ENCODE peak calls at places on chromosomes 7 and 10, in six cellular contexts. O is cardiac fibroblast; Q is GM12865; C is CD8-positive, alpha-beta T cell; I is AG09319; Y is mucosa of descending colon. M is an unnamed sample.

GRCh38 chr7:73518470-73518869 is 3.6 kb downstream of the BAZ1B start:
- DNase-seq in O (no peak), Q (no peak), C (no peak), I (no peak), Y (no peak), M (peak; percentile 21)

GRCh38 chr7:80677629-80678028 is 39.2 kb downstream of the CD36 start:
- DNase-seq in O (no peak), Q (no peak), C (no peak), I (no peak), Y (no peak), M (no peak)

GRCh38 chr7:39948375-39948774 is 1.7 kb upstream of the CDK13 start:
- DNase-seq in O (no peak), Q (peak; percentile 54), C (no peak), I (no peak), Y (peak; percentile 32), M (no peak)

GRCh38 chr10:4515711-4516110 is 310.3 kb upstream of the AKR1E2 start:
- DNase-seq in O (no peak), Q (no peak), C (no peak), I (no peak), Y (no peak), M (no peak)

GRCh38 chr7:20279979-20280378 is 50.7 kb upstream of the ITGB8 start:
- DNase-seq in O (no peak), Q (no peak), C (no peak), I (no peak), Y (no peak), M (no peak)

GRCh38 chr10:1517684-1518083 is 219.6 kb downstream of the ADARB2 start:
- DNase-seq in O (no peak), Q (no peak), C (no peak), I (no peak), Y (no peak), M (no peak)

GRCh38 chr10:3482200-3482993 is 302.6 kb downstream of the KLF6 start:
- DNase-seq in O (peak; percentile 92), Q (peak; percentile 56), C (no peak), I (peak; percentile 64), Y (peak; percentile 78), M (peak; percentile 83)

GRCh38 chr7:101108330-101108857 is 18.5 kb upstream of the SERPINE1 start:
- DNase-seq in O (peak; percentile 88), Q (peak; percentile 81), C (no peak), I (no peak), Y (no peak), M (peak; percentile 68)

GRCh38 chr7:69864283-69864682 is 266.0 kb downstream of the AUTS2 start:
- DNase-seq in O (no peak), Q (no peak), C (no peak), I (no peak), Y (no peak), M (no peak)

GRCh38 chr7:45670227-45670626 is 96.1 kb downstream of the ADCY1 start:
- DNase-seq in O (no peak), Q (no peak), C (no peak), I (no peak), Y (no peak), M (no peak)

GRCh38 chr7:77959080-77959479 is 160.5 kb downstream of the PHTF2 start:
- DNase-seq in O (no peak), Q (no peak), C (no peak), I (no peak), Y (no peak), M (no peak)

GRCh38 chr7:137975223-137975622 is 26.7 kb downstream of the CREB3L2 start:
- DNase-seq in O (peak; percentile 71), Q (peak; percentile 65), C (no peak), I (no peak), Y (no peak), M (peak; percentile 60)

GRCh38 chr7:106870528-106870927 is 5.4 kb downstream of the PIK3CG start:
- DNase-seq in O (no peak), Q (no peak), C (no peak), I (no peak), Y (no peak), M (no peak)

GRCh38 chr10:63523015-63523414 is 1.8 kb downstream of the REEP3 start:
- DNase-seq in O (no peak), Q (no peak), C (no peak), I (no peak), Y (no peak), M (no peak)

GRCh38 chr7:37832194-37832593 is 16.2 kb upstream of the NME8 start:
- DNase-seq in O (peak; percentile 41), Q (peak; percentile 80), C (peak; percentile 7), I (no peak), Y (peak; percentile 60), M (peak; percentile 81)

GRCh38 chr10:91759581-91759986 is 38.6 kb upstream of the TNKS2 start:
- DNase-seq in O (peak; percentile 45), Q (no peak), C (no peak), I (no peak), Y (no peak), M (no peak)

GRCh38 chr10:3472705-3473078 is 300.1 kb upstream of the PITRM1 start:
- DNase-seq in O (peak; percentile 73), Q (no peak), C (no peak), I (no peak), Y (no peak), M (no peak)

GRCh38 chr10:118238573-118239240 is 103.4 kb downstream of the FAM204A start:
- DNase-seq in O (peak; percentile 34), Q (no peak), C (no peak), I (no peak), Y (no peak), M (no peak)

GRCh38 chr10:3398825-3399646 is 226.5 kb upstream of the PITRM1 start:
- DNase-seq in O (peak; percentile 18), Q (no peak), C (no peak), I (peak; percentile 10), Y (no peak), M (no peak)

GRCh38 chr7:101486056-101486763 is 123.5 kb downstream of the COL26A1 start:
- DNase-seq in O (no peak), Q (no peak), C (no peak), I (peak; percentile 44), Y (no peak), M (no peak)

GRCh38 chr10:126902157-126902556 is 3.1 kb upstream of the DOCK1 start:
- DNase-seq in O (peak; percentile 85), Q (no peak), C (no peak), I (peak; percentile 74), Y (no peak), M (no peak)

GRCh38 chr10:109741712-109742111 is 181.6 kb downstream of the XPNPEP1 start:
- DNase-seq in O (no peak), Q (no peak), C (no peak), I (no peak), Y (no peak), M (no peak)

GRCh38 chr10:70404906-70405824 is 1.2 kb downstream of the EIF4EBP2 start:
- DNase-seq in O (peak; percentile 97), Q (peak; percentile 74), C (peak; percentile 23), I (peak; percentile 93), Y (peak; percentile 86), M (peak; percentile 96)

GRCh38 chr7:131148258-131148657 is 179.4 kb upstream of the MKLN1 start:
- DNase-seq in O (no peak), Q (no peak), C (no peak), I (no peak), Y (no peak), M (no peak)

GRCh38 chr7:155665957-155666287 is 21.5 kb downstream of the RBM33 start:
- DNase-seq in O (peak; percentile 82), Q (no peak), C (no peak), I (peak; percentile 51), Y (no peak), M (no peak)

GRCh38 chr7:12646139-12646538 is 41.3 kb upstream of the ARL4A start:
- DNase-seq in O (peak; percentile 29), Q (no peak), C (no peak), I (no peak), Y (no peak), M (no peak)

GRCh38 chr10:56823849-56824248 is 462.8 kb upstream of the ZWINT start:
- DNase-seq in O (peak; percentile 6), Q (peak; percentile 41), C (no peak), I (no peak), Y (no peak), M (no peak)

GRCh38 chr10:43436291-43437140 is at the start of gene ZNF487:
- DNase-seq in O (peak; percentile 91), Q (peak; percentile 92), C (peak; percentile 87), I (peak; percentile 74), Y (peak; percentile 92), M (peak; percentile 86)
- TF ChIP-seq CTCF in O (peak; percentile 22), Q (no peak), C (no peak), I (peak; percentile 21), Y (no peak), M (no peak)

GRCh38 chr10:12406764-12407400 is 57.5 kb downstream of the CAMK1D start:
- DNase-seq in O (no peak), Q (no peak), C (no peak), I (no peak), Y (no peak), M (peak; percentile 29)
- TF ChIP-seq CTCF in O (no peak), Q (no peak), C (no peak), I (no peak), Y (no peak), M (no peak)

DNA sequence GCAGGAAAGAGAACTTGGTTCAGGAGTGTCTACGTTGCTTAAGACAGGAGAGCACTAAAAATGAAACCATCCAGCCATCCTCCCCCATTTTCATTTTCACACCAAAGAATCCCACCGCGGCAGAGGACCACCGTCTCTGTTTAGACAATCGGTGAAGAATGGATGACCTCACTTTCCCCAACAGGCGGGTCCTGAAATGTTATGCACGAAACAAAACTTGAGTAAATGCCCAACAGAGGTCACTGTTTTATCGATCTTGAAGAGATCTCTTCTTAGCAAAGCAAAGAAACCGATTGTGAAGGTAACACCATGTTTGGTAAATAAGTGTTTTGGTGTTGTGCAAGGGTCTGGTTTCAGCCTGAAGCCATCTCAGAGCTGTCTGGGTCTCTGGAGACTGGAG is 1.4 kb upstream of the IL6 start:
- DNase-seq in O (peak; percentile 47), Q (peak; percentile 71), C (no peak), I (no peak), Y (no peak), M (no peak)
- TF ChIP-seq CTCF in O (no peak), Q (peak; percentile 17), C (no peak), I (no peak), Y (no peak), M (no peak)

DNA sequence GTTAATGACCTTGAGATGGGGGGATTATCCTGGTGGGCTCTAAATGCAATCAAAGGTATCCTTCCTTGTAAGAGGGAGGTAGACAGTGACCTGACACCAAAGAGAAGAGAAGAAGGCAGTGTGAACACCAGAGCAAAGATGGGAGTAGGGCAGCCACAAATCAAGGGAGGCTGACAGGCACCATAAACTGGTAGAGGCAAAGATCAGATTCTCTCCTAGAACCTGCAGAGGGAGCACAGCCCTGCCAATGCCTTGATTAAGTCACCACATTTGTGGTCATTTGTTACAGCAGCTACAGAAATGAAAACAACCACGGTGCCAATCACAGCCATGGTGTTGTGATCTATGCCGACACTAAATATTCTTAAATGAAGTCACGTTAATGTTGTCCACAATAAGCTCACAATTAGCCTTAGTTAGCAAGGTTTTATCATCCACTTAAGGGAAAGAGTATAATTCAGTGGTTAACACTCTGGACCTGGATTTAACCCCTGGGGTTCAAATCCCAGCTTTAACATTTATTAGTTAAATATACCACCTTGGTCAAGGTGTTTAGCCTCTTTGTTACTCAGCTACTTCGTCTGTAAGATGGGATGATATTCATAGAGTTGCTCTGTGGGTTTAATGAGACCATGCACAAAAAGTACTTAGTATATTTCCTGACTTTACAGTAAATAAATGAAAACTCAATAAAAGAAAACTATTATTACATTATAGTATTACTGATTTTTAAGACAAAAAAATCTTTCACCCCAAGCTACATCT is 70.8 kb downstream of the SGMS1 start:
- DNase-seq in O (peak; percentile 37), Q (peak; percentile 48), C (peak; percentile 27), I (no peak), Y (peak; percentile 56), M (no peak)
- TF ChIP-seq CTCF in O (peak; percentile 41), Q (no peak), C (no peak), I (peak; percentile 34), Y (no peak), M (peak; percentile 16)

GRCh38 chr10:113475381-113475807 is 77.5 kb upstream of the HABP2 start:
- DNase-seq in O (no peak), Q (no peak), C (no peak), I (peak; percentile 83), Y (no peak), M (no peak)
- TF ChIP-seq CTCF in O (no peak), Q (no peak), C (no peak), I (peak; percentile 57), Y (no peak), M (peak; percentile 23)

M was measured in tibial artery.